ENCODE peak calls at places on chromosome 10, in eight cellular contexts. W is Panc1; N is colonic mucosa; V is NT2/D1; Z is CD4-positive, alpha-beta memory T cell; J is adipocyte; H is K562; X is right lobe of liver. P is an unnamed sample.
A peak's percentile ranks its signal among the peaks of the same experiment; 100 is the strongest.

GRCh38 chr10:33042565-33042964 is 84.5 kb upstream of the ITGB1 start:
- DNase-seq in W (no peak), N (no peak), V (no peak), Z (no peak), J (no peak), H (no peak), X (no peak), P (no peak)

GRCh38 chr10:132746801-132747625 is 38.9 kb downstream of the NKX6-2 start:
- DNase-seq in W (no peak), N (no peak), V (peak; percentile 73), Z (no peak), J (no peak), H (no peak), X (no peak), P (no peak)

GRCh38 chr10:1241973-1242935 is 186.1 kb downstream of the WDR37 start:
- DNase-seq in W (no peak), N (no peak), V (no peak), Z (no peak), J (no peak), H (no peak), X (no peak), P (no peak)

GRCh38 chr10:94546058-94546595 is 539 bp downstream of the HELLS start:
- DNase-seq in W (peak; percentile 25), N (no peak), V (no peak), Z (no peak), J (peak; percentile 50), H (peak; percentile 17), X (no peak), P (peak; percentile 16)

GRCh38 chr10:920450-920849 is 11.1 kb downstream of the LARP4B start:
- DNase-seq in W (no peak), N (no peak), V (no peak), Z (no peak), J (no peak), H (no peak), X (no peak), P (no peak)

GRCh38 chr10:96619120-96619519 is 32.3 kb upstream of the TM9SF3 start:
- DNase-seq in W (no peak), N (no peak), V (no peak), Z (no peak), J (no peak), H (peak; percentile 87), X (no peak), P (no peak)

GRCh38 chr10:27240891-27241639 is 468 bp upstream of the ACBD5 start:
- DNase-seq in W (no peak), N (peak; percentile 46), V (peak; percentile 20), Z (peak; percentile 43), J (peak; percentile 28), H (peak; percentile 8), X (peak; percentile 42), P (peak; percentile 5)

GRCh38 chr10:93075369-93076221 is 1.9 kb downstream of the CYP26A1 start:
- DNase-seq in W (no peak), N (no peak), V (no peak), Z (no peak), J (no peak), H (no peak), X (no peak), P (no peak)

GRCh38 chr10:44983066-44983894 is 4.7 kb upstream of the DEPP1 start:
- DNase-seq in W (no peak), N (no peak), V (no peak), Z (no peak), J (no peak), H (no peak), X (no peak), P (no peak)

GRCh38 chr10:54444184-54444583 is 356.8 kb downstream of the PCDH15 start:
- DNase-seq in W (no peak), N (no peak), V (no peak), Z (no peak), J (no peak), H (no peak), X (no peak), P (no peak)

GRCh38 chr10:83023647-83024046 is 1115.7 kb upstream of the GHITM start:
- DNase-seq in W (no peak), N (no peak), V (no peak), Z (no peak), J (peak; percentile 80), H (no peak), X (no peak), P (no peak)

GRCh38 chr10:124245806-124246440 is 152.5 kb upstream of the CHST15 start:
- DNase-seq in W (no peak), N (no peak), V (no peak), Z (no peak), J (no peak), H (no peak), X (no peak), P (no peak)

GRCh38 chr10:131143425-131144165 is 167.9 kb downstream of the TCERG1L start:
- DNase-seq in W (no peak), N (no peak), V (no peak), Z (no peak), J (no peak), H (no peak), X (no peak), P (no peak)

GRCh38 chr10:54800677-54801480 is at the start of gene PCDH15:
- DNase-seq in W (peak; percentile 22), N (no peak), V (peak; percentile 27), Z (no peak), J (no peak), H (no peak), X (peak; percentile 14), P (peak; percentile 53)

GRCh38 chr10:78353636-78354035 is 320.0 kb downstream of the RPS24 start:
- DNase-seq in W (no peak), N (no peak), V (no peak), Z (no peak), J (no peak), H (no peak), X (no peak), P (no peak)

GRCh38 chr10:116049644-116050043 is 223.4 kb downstream of the GFRA1 start:
- DNase-seq in W (no peak), N (no peak), V (no peak), Z (no peak), J (no peak), H (no peak), X (no peak), P (no peak)

DNA sequence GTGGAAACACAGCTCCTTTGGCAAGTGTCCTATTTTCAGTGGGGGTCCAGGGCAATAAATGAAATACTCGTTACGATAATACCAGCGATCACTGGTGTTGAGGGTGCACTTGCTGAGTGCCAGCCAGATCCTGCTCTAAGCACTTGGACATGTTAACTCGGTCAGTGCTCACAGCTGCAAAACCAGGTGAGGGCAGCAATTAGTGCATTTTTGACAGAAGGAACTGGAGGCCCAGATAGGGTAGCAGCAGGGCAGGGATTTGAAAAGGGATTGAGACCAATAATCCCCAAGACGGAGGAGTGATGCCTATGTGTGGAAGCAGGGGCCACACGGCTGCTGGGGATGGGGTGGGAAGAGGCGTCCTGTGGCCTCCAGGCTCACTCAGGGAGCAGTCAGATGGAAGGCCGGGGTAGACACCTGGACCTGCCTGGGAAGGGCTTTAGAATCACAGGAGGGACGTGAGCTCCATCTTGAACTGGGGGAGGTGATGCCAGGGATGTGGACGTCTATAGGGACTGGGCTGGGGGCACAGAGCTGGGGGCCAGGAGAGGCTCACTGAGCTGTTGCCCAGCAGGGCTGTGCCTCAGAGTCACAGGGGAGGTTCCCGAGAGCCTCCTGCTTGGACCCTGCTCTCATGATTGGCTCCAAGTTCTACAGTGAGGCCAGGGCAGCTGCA is 14.3 kb downstream of the PTPRE start:
- DNase-seq in W (no peak), N (no peak), V (no peak), Z (no peak), J (no peak), H (no peak), X (no peak), P (no peak)
- H3K4me1 ChIP-seq in W (peaks cover 11% of the 10 kb centered on the region), N (peaks cover 3% of the 10 kb centered on the region), V (no peaks in the 10 kb centered on the region), Z (no peaks in the 10 kb centered on the region), J (peaks cover 5% of the 10 kb centered on the region), H (no peaks in the 10 kb centered on the region), X (no peaks in the 10 kb centered on the region), P (peaks cover 40% of the 10 kb centered on the region)

GRCh38 chr10:89327803-89328441 is at the start of gene IFIT3:
- DNase-seq in W (peak; percentile 64), N (peak; percentile 58), V (no peak), Z (peak; percentile 26), J (peak; percentile 93), H (peak; percentile 20), X (no peak), P (peak; percentile 95)

GRCh38 chr10:89332092-89332633 is 4.4 kb downstream of the IFIT3 start:
- DNase-seq in W (no peak), N (peak; percentile 45), V (no peak), Z (peak; percentile 58), J (peak; percentile 84), H (no peak), X (no peak), P (peak; percentile 53)

GRCh38 chr10:89332718-89333281 is 5.0 kb downstream of the IFIT3 start:
- DNase-seq in W (no peak), N (no peak), V (no peak), Z (peak; percentile 29), J (peak; percentile 31), H (no peak), X (no peak), P (no peak)

DNA sequence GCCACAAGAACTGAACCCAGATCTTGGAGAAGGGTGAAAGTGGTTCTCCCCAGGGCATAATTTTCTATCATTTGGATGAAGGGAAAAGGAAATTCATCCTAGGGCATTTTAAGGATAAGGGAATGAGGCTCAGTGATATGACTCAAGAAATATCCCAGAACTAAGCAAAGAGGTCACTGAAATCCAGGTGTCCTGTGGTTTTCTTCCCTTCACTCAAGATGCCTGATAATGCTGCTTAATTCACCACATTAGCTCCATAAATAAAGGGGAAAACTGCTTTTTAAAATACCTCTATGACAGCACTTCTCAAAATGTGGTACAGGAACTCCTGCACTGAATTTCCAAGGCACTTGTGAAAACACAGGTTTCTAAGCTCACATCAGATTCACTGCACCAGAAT is 2.7 kb downstream of the IFIT3 start:
- DNase-seq in W (no peak), N (no peak), V (no peak), Z (no peak), J (no peak), H (no peak), X (no peak), P (no peak)
- H3K4me3 ChIP-seq in W (no peak overlapping the region), N (no peak overlapping the region), V (no peak overlapping the region), Z (no peak overlapping the region), J (no peak overlapping the region), H (no peak overlapping the region), X (no peak overlapping the region), P (no peak overlapping the region)

DNA sequence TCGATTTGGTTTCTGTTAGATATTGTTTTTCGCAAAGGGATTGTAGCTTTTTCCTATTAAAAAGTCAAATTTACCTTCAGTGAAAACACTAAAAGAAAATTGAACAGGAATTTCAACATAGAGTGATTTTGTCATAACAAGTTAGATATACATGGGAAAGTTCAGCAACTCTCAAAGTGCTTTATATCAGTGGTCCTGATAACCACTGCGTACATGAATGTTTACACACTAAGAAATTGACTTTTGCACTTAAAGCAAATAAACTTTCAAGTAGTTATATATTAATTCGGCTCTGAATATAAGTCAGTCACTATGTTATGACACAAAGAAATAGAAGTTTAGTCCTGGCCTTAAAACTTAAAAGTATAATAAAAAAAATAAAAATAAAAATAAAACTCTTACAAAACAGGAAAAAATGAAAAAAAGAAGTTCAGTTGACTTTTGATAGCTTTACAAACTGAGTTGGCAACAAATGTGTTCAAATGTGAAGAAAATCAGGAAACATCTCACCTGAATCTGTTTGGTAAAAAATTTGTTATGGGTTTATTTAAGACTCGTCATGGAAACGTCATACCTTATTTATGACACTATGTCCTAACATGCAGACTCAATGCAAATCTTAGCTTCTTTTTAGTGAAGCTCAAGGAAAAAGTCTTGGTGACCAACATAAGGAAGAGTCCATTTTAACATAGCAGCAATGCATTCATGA is 101.1 kb upstream of the DKK1 start:
- DNase-seq in W (no peak), N (no peak), V (no peak), Z (no peak), J (no peak), H (no peak), X (no peak), P (no peak)
- H3K4me1 ChIP-seq in W (peaks cover 13% of the 10 kb centered on the region), N (peaks cover 9% of the 10 kb centered on the region), V (no peaks in the 10 kb centered on the region), Z (no peaks in the 10 kb centered on the region), J (peaks cover 32% of the 10 kb centered on the region), H (no peaks in the 10 kb centered on the region), X (no peaks in the 10 kb centered on the region), P (no peaks in the 10 kb centered on the region)

GRCh38 chr10:110634527-110635209 is 9.5 kb upstream of the RBM20 start:
- DNase-seq in W (no peak), N (peak; percentile 69), V (no peak), Z (no peak), J (no peak), H (no peak), X (peak; percentile 62), P (no peak)
- H3K4me3 ChIP-seq in W (no peak overlapping the region), N (no peak overlapping the region), V (no peak overlapping the region), Z (no peak overlapping the region), J (no peak overlapping the region), H (no peak overlapping the region), X (no peak overlapping the region), P (no peak overlapping the region)